ENCODE peak calls at places on chromosomes 5 and 9, in ten cellular contexts. N, L, E, Q, R, B, X, K, H and P are unnamed samples.

GRCh38 chr5:158522001-158522400 is 577.7 kb downstream of the EBF1 start:
- DNase-seq in N (no peak), L (no peak), E (no peak), Q (no peak), R (no peak), B (no peak), X (no peak), K (no peak), H (peak; percentile 76), P (no peak)

GRCh38 chr5:149228610-149229297 is 42.9 kb upstream of the AFAP1L1 start:
- DNase-seq in N (peak; percentile 30), L (no peak), E (peak; percentile 35), Q (no peak), R (no peak), B (peak; percentile 12), X (no peak), K (no peak), H (peak; percentile 90), P (peak; percentile 82)

GRCh38 chr9:96236854-96237545 is 65.0 kb downstream of the HSD17B3 start:
- DNase-seq in N (no peak), L (no peak), E (no peak), Q (no peak), R (no peak), B (no peak), X (no peak), K (no peak), H (no peak), P (no peak)

GRCh38 chr5:172443441-172444109 is 10.8 kb downstream of the SH3PXD2B start:
- DNase-seq in N (no peak), L (no peak), E (peak; percentile 73), Q (no peak), R (no peak), B (peak; percentile 75), X (peak; percentile 63), K (no peak), H (peak; percentile 97), P (no peak)

GRCh38 chr9:134159566-134160245 is 4.7 kb downstream of the RNU6ATAC start:
- DNase-seq in N (no peak), L (no peak), E (no peak), Q (no peak), R (no peak), B (no peak), X (no peak), K (no peak), H (no peak), P (no peak)

GRCh38 chr5:131082034-131082550 is 83.0 kb downstream of the HINT1 start:
- DNase-seq in N (no peak), L (no peak), E (no peak), Q (no peak), R (no peak), B (no peak), X (no peak), K (no peak), H (no peak), P (no peak)

GRCh38 chr5:7794301-7794700 is 56.6 kb downstream of the CFAP90 start:
- DNase-seq in N (no peak), L (no peak), E (no peak), Q (no peak), R (peak; percentile 59), B (peak; percentile 26), X (no peak), K (no peak), H (no peak), P (no peak)

GRCh38 chr5:94778299-94778698 is 159.8 kb downstream of the SLF1 start:
- DNase-seq in N (no peak), L (no peak), E (peak; percentile 94), Q (no peak), R (no peak), B (no peak), X (no peak), K (no peak), H (no peak), P (no peak)

GRCh38 chr5:96781734-96782064 is 26.0 kb downstream of the ERAP1 start:
- DNase-seq in N (no peak), L (no peak), E (no peak), Q (no peak), R (no peak), B (no peak), X (no peak), K (no peak), H (peak; percentile 36), P (no peak)

GRCh38 chr5:58133631-58134296 is 326.1 kb downstream of the PLK2 start:
- DNase-seq in N (no peak), L (no peak), E (no peak), Q (no peak), R (no peak), B (no peak), X (no peak), K (no peak), H (peak; percentile 83), P (peak; percentile 13)

GRCh38 chr9:16154570-16155078 is 601.8 kb downstream of the CCDC171 start:
- DNase-seq in N (peak; percentile 74), L (no peak), E (peak; percentile 22), Q (no peak), R (no peak), B (no peak), X (peak; percentile 32), K (peak; percentile 85), H (peak; percentile 60), P (peak; percentile 21)

GRCh38 chr5:172837640-172838039 is 3.6 kb downstream of the ERGIC1 start:
- DNase-seq in N (no peak), L (no peak), E (peak; percentile 90), Q (peak; percentile 86), R (peak; percentile 73), B (no peak), X (peak; percentile 97), K (no peak), H (no peak), P (no peak)

GRCh38 chr9:124735121-124735520 is 36.0 kb downstream of the NR6A1 start:
- DNase-seq in N (no peak), L (no peak), E (no peak), Q (no peak), R (no peak), B (no peak), X (no peak), K (no peak), H (peak; percentile 71), P (peak; percentile 33)

GRCh38 chr9:124222109-124222508 is 35.6 kb upstream of the NEK6 start:
- DNase-seq in N (no peak), L (no peak), E (no peak), Q (no peak), R (no peak), B (no peak), X (no peak), K (no peak), H (no peak), P (no peak)

GRCh38 chr9:89477395-89477794 is 20.5 kb downstream of the SEMA4D start:
- DNase-seq in N (no peak), L (no peak), E (no peak), Q (no peak), R (no peak), B (no peak), X (peak; percentile 22), K (peak; percentile 10), H (no peak), P (no peak)

GRCh38 chr5:173920024-173920753 is 32.0 kb downstream of the CPEB4 start:
- DNase-seq in N (no peak), L (no peak), E (no peak), Q (no peak), R (no peak), B (no peak), X (no peak), K (no peak), H (peak; percentile 33), P (no peak)

GRCh38 chr5:85096426-85096825 is 711.7 kb upstream of the EDIL3 start:
- DNase-seq in N (no peak), L (no peak), E (no peak), Q (no peak), R (no peak), B (no peak), X (no peak), K (no peak), H (no peak), P (no peak)

GRCh38 chr9:219670-220365 is 5.2 kb downstream of the DOCK8 start:
- DNase-seq in N (no peak), L (no peak), E (no peak), Q (no peak), R (no peak), B (no peak), X (no peak), K (no peak), H (no peak), P (no peak)

GRCh38 chr9:31188496-31188895 is 1195.9 kb upstream of the ACO1 start:
- DNase-seq in N (no peak), L (no peak), E (no peak), Q (no peak), R (no peak), B (no peak), X (no peak), K (no peak), H (peak; percentile 1), P (no peak)

GRCh38 chr5:128040927-128041326 is 42.6 kb upstream of the SLC12A2 start:
- DNase-seq in N (no peak), L (no peak), E (no peak), Q (no peak), R (no peak), B (no peak), X (no peak), K (no peak), H (no peak), P (no peak)

GRCh38 chr9:99105152-99106043 is 485 bp downstream of the TGFBR1 start:
- DNase-seq in N (peak; percentile 80), L (no peak), E (no peak), Q (peak; percentile 30), R (no peak), B (peak; percentile 42), X (peak; percentile 82), K (peak; percentile 83), H (peak; percentile 86), P (peak; percentile 84)

GRCh38 chr5:4802044-4802443 is 338.1 kb upstream of the ADAMTS16 start:
- DNase-seq in N (no peak), L (no peak), E (no peak), Q (no peak), R (no peak), B (no peak), X (no peak), K (no peak), H (peak; percentile 1), P (no peak)

GRCh38 chr5:126597156-126597555 is 2.1 kb upstream of the ALDH7A1 start:
- DNase-seq in N (no peak), L (no peak), E (no peak), Q (no peak), R (no peak), B (no peak), X (no peak), K (no peak), H (peak; percentile 96), P (no peak)

GRCh38 chr5:172496671-172497371 is 42.5 kb upstream of the SH3PXD2B start:
- DNase-seq in N (no peak), L (no peak), E (no peak), Q (no peak), R (no peak), B (peak; percentile 51), X (no peak), K (no peak), H (peak; percentile 15), P (peak; percentile 74)

GRCh38 chr5:95446009-95446408 is 54.8 kb downstream of the FAM81B start:
- DNase-seq in N (no peak), L (no peak), E (no peak), Q (no peak), R (no peak), B (no peak), X (no peak), K (no peak), H (peak; percentile 88), P (peak; percentile 52)